ENCODE peak calls at places on chromosomes 12 and 14, in eight cellular contexts. C is BE2C, U is HL-60, R is psoas muscle, A is fibroblast of the aortic adventitia, G is left ventricle myocardium inferior, V is A549, D is heart left ventricle. W is an unnamed sample.
A peak's percentile ranks its signal among the peaks of the same experiment; 100 is the strongest.

GRCh38 chr14:25765909-25766308 is 716.0 kb upstream of the STXBP6 start:
- DNase-seq in C (no peak), U (no peak), R (no peak), A (no peak), G (no peak), V (no peak), D (no peak), W (no peak)

GRCh38 chr12:68207276-68207675 is 18.3 kb downstream of the IL26 start:
- DNase-seq in C (no peak), U (no peak), R (no peak), A (no peak), G (no peak), V (no peak), D (no peak), W (no peak)

GRCh38 chr14:22915886-22916521 is 2.9 kb downstream of the RBM23 start:
- DNase-seq in C (no peak), U (peak; percentile 76), R (no peak), A (peak; percentile 68), G (no peak), V (no peak), D (no peak), W (no peak)

GRCh38 chr14:94748667-94749347 is 21.1 kb downstream of the GSC start:
- DNase-seq in C (peak; percentile 41), U (no peak), R (no peak), A (no peak), G (no peak), V (peak; percentile 60), D (no peak), W (no peak)

GRCh38 chr14:64786296-64787149 is 82.3 kb downstream of the PLEKHG3 start:
- DNase-seq in C (no peak), U (no peak), R (no peak), A (peak; percentile 57), G (no peak), V (no peak), D (no peak), W (no peak)

GRCh38 chr14:104554088-104554607 is 25.4 kb upstream of the C14orf180 start:
- DNase-seq in C (peak; percentile 10), U (no peak), R (no peak), A (no peak), G (peak; percentile 11), V (no peak), D (peak; percentile 12), W (no peak)

GRCh38 chr12:51913071-51914033 is 6.0 kb downstream of the ACVRL1 start:
- DNase-seq in C (no peak), U (no peak), R (no peak), A (no peak), G (no peak), V (no peak), D (no peak), W (no peak)

GRCh38 chr14:95291859-95292542 is 27.7 kb downstream of the CLMN start:
- DNase-seq in C (peak; percentile 66), U (no peak), R (peak; percentile 81), A (peak; percentile 12), G (peak; percentile 82), V (no peak), D (peak; percentile 86), W (no peak)

GRCh38 chr14:59086241-59086899 is 102.1 kb upstream of the DAAM1 start:
- DNase-seq in C (no peak), U (no peak), R (no peak), A (peak; percentile 51), G (no peak), V (no peak), D (no peak), W (no peak)

GRCh38 chr12:19707948-19708409 is 268.7 kb downstream of the AEBP2 start:
- DNase-seq in C (no peak), U (peak; percentile 28), R (no peak), A (peak; percentile 33), G (no peak), V (no peak), D (no peak), W (no peak)

GRCh38 chr14:77024171-77024627 is 4.3 kb downstream of the IRF2BPL start:
- DNase-seq in C (peak; percentile 62), U (no peak), R (no peak), A (peak; percentile 41), G (peak; percentile 42), V (no peak), D (peak; percentile 44), W (no peak)

GRCh38 chr14:33432407-33433023 is 493.8 kb downstream of the NPAS3 start:
- DNase-seq in C (peak; percentile 39), U (no peak), R (no peak), A (peak; percentile 56), G (no peak), V (peak; percentile 1), D (no peak), W (no peak)

GRCh38 chr14:89061696-89062095 is 237.2 kb downstream of the TTC8 start:
- DNase-seq in C (no peak), U (no peak), R (no peak), A (no peak), G (no peak), V (no peak), D (no peak), W (no peak)

GRCh38 chr14:77457115-77457521 is 283 bp downstream of the VIPAS39 start:
- DNase-seq in C (no peak), U (no peak), R (no peak), A (no peak), G (no peak), V (no peak), D (no peak), W (no peak)

GRCh38 chr14:34361504-34362011 is 100.5 kb downstream of the SPTSSA start:
- DNase-seq in C (peak; percentile 17), U (no peak), R (no peak), A (peak; percentile 30), G (no peak), V (no peak), D (no peak), W (no peak)

GRCh38 chr12:118330421-118331018 is 42.2 kb downstream of the TAOK3 start:
- DNase-seq in C (peak; percentile 32), U (peak; percentile 67), R (no peak), A (peak; percentile 64), G (no peak), V (no peak), D (no peak), W (peak; percentile 30)

GRCh38 chr12:1314523-1314922 is 279.9 kb downstream of the FBXL14 start:
- DNase-seq in C (no peak), U (no peak), R (no peak), A (no peak), G (no peak), V (no peak), D (no peak), W (no peak)
- TF ChIP-seq CTCF in C (no peak), U (no peak), R (no peak), A (no peak), G (no peak), V (no peak), D (no peak), W (no peak)

GRCh38 chr12:60981473-60981872 is 1278.7 kb upstream of the USP15 start:
- DNase-seq in C (no peak), U (no peak), R (no peak), A (no peak), G (no peak), V (no peak), D (no peak), W (no peak)

GRCh38 chr12:60980558-60980957 is 1279.6 kb upstream of the USP15 start:
- DNase-seq in C (no peak), U (no peak), R (no peak), A (no peak), G (no peak), V (no peak), D (no peak), W (no peak)

DNA sequence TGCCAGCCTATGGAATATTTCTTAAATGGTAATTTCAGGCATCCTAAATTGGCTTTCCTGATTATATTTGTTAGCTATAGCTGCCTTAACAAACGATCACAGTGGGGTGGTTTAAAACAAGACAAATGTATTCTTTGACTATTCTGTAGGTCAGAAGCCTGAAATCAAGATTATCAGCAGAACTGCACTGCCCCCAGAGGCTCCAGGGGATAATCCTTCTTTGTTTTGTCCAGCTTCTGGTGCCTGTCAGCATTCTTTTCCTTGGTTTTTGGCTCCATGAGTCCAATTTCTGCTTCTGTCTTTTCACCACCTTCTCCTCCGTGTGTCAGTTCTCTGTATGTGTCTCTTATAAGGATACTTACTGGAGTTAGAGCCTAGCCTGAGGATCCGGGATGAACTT is 1282.2 kb upstream of the USP15 start:
- DNase-seq in C (no peak), U (no peak), R (no peak), A (no peak), G (no peak), V (no peak), D (no peak), W (no peak)
- TF ChIP-seq CTCF in C (no peak), U (no peak), R (no peak), A (no peak), G (no peak), V (no peak), D (no peak), W (no peak)

GRCh38 chr14:100074431-100075100 is 9.3 kb downstream of the EVL start:
- DNase-seq in C (no peak), U (no peak), R (no peak), A (no peak), G (no peak), V (no peak), D (no peak), W (no peak)

GRCh38 chr14:100076630-100077029 is 11.4 kb downstream of the EVL start:
- DNase-seq in C (no peak), U (peak; percentile 82), R (peak; percentile 79), A (peak; percentile 89), G (peak; percentile 35), V (no peak), D (no peak), W (no peak)

GRCh38 chr14:100077441-100077840 is 12.2 kb downstream of the EVL start:
- DNase-seq in C (no peak), U (no peak), R (no peak), A (no peak), G (no peak), V (no peak), D (no peak), W (no peak)

GRCh38 chr14:100078216-100078780 is 13.1 kb downstream of the EVL start:
- DNase-seq in C (no peak), U (no peak), R (no peak), A (no peak), G (no peak), V (no peak), D (no peak), W (no peak)

GRCh38 chr14:100076133-100076532 is 10.9 kb downstream of the EVL start:
- DNase-seq in C (peak; percentile 32), U (peak; percentile 77), R (no peak), A (peak; percentile 27), G (no peak), V (peak; percentile 13), D (peak; percentile 35), W (peak; percentile 36)
- TF ChIP-seq CTCF in C (peak; percentile 45), U (peak; percentile 72), R (no peak), A (peak; percentile 38), G (peak; percentile 32), V (no peak), D (no peak), W (no peak)

DNA sequence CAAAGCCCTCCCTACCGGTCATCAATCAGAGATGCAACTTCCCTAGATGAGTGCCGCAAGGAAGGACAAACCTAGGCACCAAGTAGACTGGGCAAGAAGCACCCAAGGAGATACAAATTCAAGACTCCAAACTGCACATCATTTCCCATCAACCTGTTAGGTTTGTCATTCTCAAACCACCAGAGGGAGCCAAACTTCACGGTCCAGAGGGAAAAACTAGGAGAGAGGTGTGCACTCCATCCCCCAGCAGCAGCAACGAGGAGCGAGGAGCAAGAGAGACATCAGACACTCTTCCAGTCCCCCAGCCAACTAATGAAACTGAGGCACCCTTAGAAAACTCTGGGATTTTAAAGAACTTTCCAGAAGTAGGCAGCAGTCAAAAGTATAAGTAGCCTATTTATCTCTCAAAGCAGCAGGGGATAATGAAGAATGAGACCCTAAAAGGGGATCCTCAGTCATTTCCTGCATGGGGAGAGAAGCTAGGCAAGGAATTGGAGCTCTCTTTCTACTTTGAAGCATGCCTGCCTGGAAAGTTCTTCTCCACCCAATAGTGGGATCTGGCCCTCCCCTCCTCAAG is 37.0 kb upstream of the NT5DC3 start:
- DNase-seq in C (peak; percentile 74), U (peak; percentile 21), R (peak; percentile 58), A (peak; percentile 74), G (no peak), V (peak; percentile 82), D (peak; percentile 45), W (peak; percentile 71)
- TF ChIP-seq CTCF in C (peak; percentile 94), U (peak; percentile 49), R (peak; percentile 72), A (peak; percentile 85), G (peak; percentile 79), V (peak; percentile 84), D (peak; percentile 53), W (peak; percentile 70)